ENCODE peak calls at places on chromosomes 2 and 18, in seven cellular contexts. One of them, this sample, is unnamed.

GRCh38 chr2:101205521-101205998 is 47.1 kb upstream of the CNOT11 start:
- DNase-seq in cardiac muscle cell: peak
- DNase-seq in posterior cingulate gyrus: peak
- DNase-seq in retinal pigment epithelial cell: peak
- DNase-seq in Calu3: peak
- DNase-seq in tibial artery: peak
- DNase-seq in effector memory CD8-positive, alpha-beta T cell: peak
- DNase-seq in this sample: peak

GRCh38 chr2:44955593-44956449 is 14.3 kb downstream of the SIX3 start:
- DNase-seq in effector memory CD8-positive, alpha-beta T cell: peak
- DNase-seq in cardiac muscle cell: peak
- DNase-seq in posterior cingulate gyrus: peak
- DNase-seq in retinal pigment epithelial cell: no peak
- DNase-seq in tibial artery: peak
- DNase-seq in Calu3: peak
- DNase-seq in this sample: no peak

GRCh38 chr18:4854664-4855063 is 342.4 kb downstream of the AKAIN1 start:
- DNase-seq in posterior cingulate gyrus: no peak
- DNase-seq in tibial artery: no peak
- DNase-seq in effector memory CD8-positive, alpha-beta T cell: no peak
- DNase-seq in retinal pigment epithelial cell: no peak
- DNase-seq in cardiac muscle cell: no peak
- DNase-seq in Calu3: no peak
- DNase-seq in this sample: no peak

GRCh38 chr2:215430528-215431187 is 5.2 kb downstream of the FN1 start:
- DNase-seq in posterior cingulate gyrus: no peak
- DNase-seq in retinal pigment epithelial cell: no peak
- DNase-seq in cardiac muscle cell: peak
- DNase-seq in tibial artery: no peak
- DNase-seq in Calu3: no peak
- DNase-seq in effector memory CD8-positive, alpha-beta T cell: no peak
- DNase-seq in this sample: no peak

GRCh38 chr18:27803957-27804356 is 373.0 kb downstream of the CDH2 start:
- DNase-seq in Calu3: no peak
- DNase-seq in effector memory CD8-positive, alpha-beta T cell: no peak
- DNase-seq in tibial artery: no peak
- DNase-seq in cardiac muscle cell: no peak
- DNase-seq in posterior cingulate gyrus: no peak
- DNase-seq in retinal pigment epithelial cell: no peak
- DNase-seq in this sample: no peak

GRCh38 chr2:201357216-201357615 is at the start of gene FLACC1:
- DNase-seq in Calu3: peak
- DNase-seq in effector memory CD8-positive, alpha-beta T cell: no peak
- DNase-seq in tibial artery: no peak
- DNase-seq in retinal pigment epithelial cell: peak
- DNase-seq in posterior cingulate gyrus: no peak
- DNase-seq in cardiac muscle cell: peak
- DNase-seq in this sample: peak

GRCh38 chr2:240394549-240394948 is 40.9 kb upstream of the GPC1 start:
- DNase-seq in Calu3: no peak
- DNase-seq in cardiac muscle cell: no peak
- DNase-seq in posterior cingulate gyrus: peak
- DNase-seq in tibial artery: peak
- DNase-seq in retinal pigment epithelial cell: no peak
- DNase-seq in effector memory CD8-positive, alpha-beta T cell: no peak
- DNase-seq in this sample: no peak

GRCh38 chr2:239595711-239596110 is 194.9 kb upstream of the HDAC4 start:
- DNase-seq in cardiac muscle cell: no peak
- DNase-seq in Calu3: no peak
- DNase-seq in tibial artery: no peak
- DNase-seq in posterior cingulate gyrus: no peak
- DNase-seq in retinal pigment epithelial cell: no peak
- DNase-seq in effector memory CD8-positive, alpha-beta T cell: no peak
- DNase-seq in this sample: no peak

GRCh38 chr2:224774735-224775134 is 58.6 kb upstream of the CCDC195 start:
- DNase-seq in Calu3: no peak
- DNase-seq in tibial artery: no peak
- DNase-seq in retinal pigment epithelial cell: no peak
- DNase-seq in cardiac muscle cell: no peak
- DNase-seq in effector memory CD8-positive, alpha-beta T cell: no peak
- DNase-seq in posterior cingulate gyrus: no peak
- DNase-seq in this sample: no peak

GRCh38 chr2:119838179-119838578 is 78.5 kb downstream of the PTPN4 start:
- DNase-seq in cardiac muscle cell: no peak
- DNase-seq in effector memory CD8-positive, alpha-beta T cell: no peak
- DNase-seq in retinal pigment epithelial cell: no peak
- DNase-seq in Calu3: peak
- DNase-seq in posterior cingulate gyrus: no peak
- DNase-seq in tibial artery: no peak
- DNase-seq in this sample: no peak

GRCh38 chr2:132424526-132425121 is 8.0 kb downstream of the GPR39 start:
- DNase-seq in posterior cingulate gyrus: no peak
- DNase-seq in retinal pigment epithelial cell: no peak
- DNase-seq in effector memory CD8-positive, alpha-beta T cell: no peak
- DNase-seq in cardiac muscle cell: peak
- DNase-seq in tibial artery: no peak
- DNase-seq in Calu3: no peak
- DNase-seq in this sample: peak

GRCh38 chr2:10847008-10847407 is 34.4 kb upstream of the PDIA6 start:
- DNase-seq in tibial artery: no peak
- DNase-seq in retinal pigment epithelial cell: no peak
- DNase-seq in effector memory CD8-positive, alpha-beta T cell: no peak
- DNase-seq in cardiac muscle cell: no peak
- DNase-seq in Calu3: no peak
- DNase-seq in posterior cingulate gyrus: no peak
- DNase-seq in this sample: no peak

GRCh38 chr18:58866261-58867232 is 1.9 kb downstream of the ZNF532 start:
- DNase-seq in posterior cingulate gyrus: peak
- DNase-seq in effector memory CD8-positive, alpha-beta T cell: no peak
- DNase-seq in tibial artery: no peak
- DNase-seq in retinal pigment epithelial cell: no peak
- DNase-seq in cardiac muscle cell: no peak
- DNase-seq in Calu3: no peak
- DNase-seq in this sample: no peak

GRCh38 chr2:102704531-102704930 is 57.3 kb upstream of the TMEM182 start:
- DNase-seq in effector memory CD8-positive, alpha-beta T cell: no peak
- DNase-seq in retinal pigment epithelial cell: no peak
- DNase-seq in posterior cingulate gyrus: no peak
- DNase-seq in tibial artery: no peak
- DNase-seq in Calu3: no peak
- DNase-seq in cardiac muscle cell: no peak
- DNase-seq in this sample: no peak

GRCh38 chr2:20953146-20953824 is 90.6 kb downstream of the APOB start:
- DNase-seq in retinal pigment epithelial cell: no peak
- DNase-seq in cardiac muscle cell: no peak
- DNase-seq in posterior cingulate gyrus: no peak
- DNase-seq in Calu3: peak
- DNase-seq in effector memory CD8-positive, alpha-beta T cell: no peak
- DNase-seq in tibial artery: no peak
- DNase-seq in this sample: no peak

GRCh38 chr2:178910005-178910404 is 102.8 kb upstream of the TTN start:
- DNase-seq in retinal pigment epithelial cell: no peak
- DNase-seq in tibial artery: no peak
- DNase-seq in effector memory CD8-positive, alpha-beta T cell: no peak
- DNase-seq in Calu3: no peak
- DNase-seq in posterior cingulate gyrus: no peak
- DNase-seq in cardiac muscle cell: no peak
- DNase-seq in this sample: no peak

GRCh38 chr2:774436-774835 is 97.2 kb upstream of the TMEM18 start:
- DNase-seq in cardiac muscle cell: no peak
- DNase-seq in effector memory CD8-positive, alpha-beta T cell: no peak
- DNase-seq in Calu3: no peak
- DNase-seq in posterior cingulate gyrus: no peak
- DNase-seq in retinal pigment epithelial cell: no peak
- DNase-seq in tibial artery: no peak
- DNase-seq in this sample: no peak

GRCh38 chr2:226934546-226935243 is 98.8 kb downstream of the RHBDD1 start:
- DNase-seq in Calu3: no peak
- DNase-seq in effector memory CD8-positive, alpha-beta T cell: no peak
- DNase-seq in posterior cingulate gyrus: no peak
- DNase-seq in retinal pigment epithelial cell: no peak
- DNase-seq in cardiac muscle cell: peak
- DNase-seq in tibial artery: no peak
- DNase-seq in this sample: no peak

GRCh38 chr2:85981579-85982247 is 92.9 kb upstream of the ST3GAL5 start:
- DNase-seq in cardiac muscle cell: no peak
- DNase-seq in Calu3: no peak
- DNase-seq in tibial artery: no peak
- DNase-seq in posterior cingulate gyrus: no peak
- DNase-seq in effector memory CD8-positive, alpha-beta T cell: no peak
- DNase-seq in retinal pigment epithelial cell: no peak
- DNase-seq in this sample: no peak

GRCh38 chr2:199136241-199136640 is 321.5 kb downstream of the SATB2 start:
- DNase-seq in cardiac muscle cell: no peak
- DNase-seq in retinal pigment epithelial cell: no peak
- DNase-seq in tibial artery: no peak
- DNase-seq in effector memory CD8-positive, alpha-beta T cell: no peak
- DNase-seq in posterior cingulate gyrus: no peak
- DNase-seq in Calu3: no peak
- DNase-seq in this sample: no peak

GRCh38 chr2:100799701-100800100 is 20.2 kb upstream of the NPAS2 start:
- DNase-seq in Calu3: no peak
- DNase-seq in tibial artery: no peak
- DNase-seq in cardiac muscle cell: no peak
- DNase-seq in posterior cingulate gyrus: no peak
- DNase-seq in retinal pigment epithelial cell: no peak
- DNase-seq in effector memory CD8-positive, alpha-beta T cell: no peak
- DNase-seq in this sample: no peak

GRCh38 chr2:8352989-8353388 is 328.9 kb upstream of the ID2 start:
- DNase-seq in cardiac muscle cell: no peak
- DNase-seq in Calu3: no peak
- DNase-seq in retinal pigment epithelial cell: no peak
- DNase-seq in posterior cingulate gyrus: no peak
- DNase-seq in tibial artery: no peak
- DNase-seq in effector memory CD8-positive, alpha-beta T cell: no peak
- DNase-seq in this sample: no peak

GRCh38 chr2:241534293-241534692 is 24.3 kb upstream of the BOK start:
- DNase-seq in tibial artery: no peak
- DNase-seq in retinal pigment epithelial cell: no peak
- DNase-seq in cardiac muscle cell: no peak
- DNase-seq in Calu3: no peak
- DNase-seq in posterior cingulate gyrus: no peak
- DNase-seq in effector memory CD8-positive, alpha-beta T cell: no peak
- DNase-seq in this sample: no peak

GRCh38 chr2:8606649-8607550 is 75.0 kb upstream of the ID2 start:
- DNase-seq in cardiac muscle cell: no peak
- DNase-seq in retinal pigment epithelial cell: no peak
- DNase-seq in tibial artery: no peak
- DNase-seq in Calu3: no peak
- DNase-seq in posterior cingulate gyrus: no peak
- DNase-seq in effector memory CD8-positive, alpha-beta T cell: no peak
- DNase-seq in this sample: no peak

GRCh38 chr2:136422512-136422911 is 304.6 kb upstream of the CXCR4 start:
- DNase-seq in Calu3: no peak
- DNase-seq in tibial artery: no peak
- DNase-seq in retinal pigment epithelial cell: no peak
- DNase-seq in effector memory CD8-positive, alpha-beta T cell: no peak
- DNase-seq in posterior cingulate gyrus: no peak
- DNase-seq in cardiac muscle cell: no peak
- DNase-seq in this sample: no peak

GRCh38 chr2:128492966-128493811 is 174.5 kb upstream of the HS6ST1 start:
- DNase-seq in tibial artery: no peak
- DNase-seq in posterior cingulate gyrus: no peak
- DNase-seq in Calu3: no peak
- DNase-seq in retinal pigment epithelial cell: no peak
- DNase-seq in effector memory CD8-positive, alpha-beta T cell: no peak
- DNase-seq in cardiac muscle cell: no peak
- DNase-seq in this sample: no peak

GRCh38 chr2:178512491-178512890 is 32.2 kb downstream of the PLEKHA3 start:
- DNase-seq in tibial artery: no peak
- DNase-seq in posterior cingulate gyrus: no peak
- DNase-seq in cardiac muscle cell: no peak
- DNase-seq in effector memory CD8-positive, alpha-beta T cell: no peak
- DNase-seq in retinal pigment epithelial cell: no peak
- DNase-seq in Calu3: no peak
- DNase-seq in this sample: peak

GRCh38 chr2:109479804-109480203 is 134.0 kb downstream of the SEPTIN10 start:
- DNase-seq in cardiac muscle cell: no peak
- DNase-seq in retinal pigment epithelial cell: no peak
- DNase-seq in effector memory CD8-positive, alpha-beta T cell: no peak
- DNase-seq in Calu3: no peak
- DNase-seq in tibial artery: no peak
- DNase-seq in posterior cingulate gyrus: no peak
- DNase-seq in this sample: no peak

GRCh38 chr18:26022585-26022984 is 67.8 kb downstream of the SS18 start:
- DNase-seq in tibial artery: no peak
- DNase-seq in effector memory CD8-positive, alpha-beta T cell: no peak
- DNase-seq in Calu3: no peak
- DNase-seq in cardiac muscle cell: no peak
- DNase-seq in retinal pigment epithelial cell: peak
- DNase-seq in posterior cingulate gyrus: no peak
- DNase-seq in this sample: no peak

GRCh38 chr18:8898990-8899389 is 193.6 kb downstream of the MTCL1 start:
- DNase-seq in cardiac muscle cell: no peak
- DNase-seq in tibial artery: no peak
- DNase-seq in retinal pigment epithelial cell: no peak
- DNase-seq in effector memory CD8-positive, alpha-beta T cell: no peak
- DNase-seq in Calu3: peak
- DNase-seq in posterior cingulate gyrus: no peak
- DNase-seq in this sample: no peak

GRCh38 chr2:162111958-162112850 is 38.2 kb upstream of the DPP4 start:
- DNase-seq in posterior cingulate gyrus: no peak
- DNase-seq in Calu3: no peak
- DNase-seq in tibial artery: no peak
- DNase-seq in retinal pigment epithelial cell: no peak
- DNase-seq in effector memory CD8-positive, alpha-beta T cell: no peak
- DNase-seq in cardiac muscle cell: peak
- DNase-seq in this sample: no peak

GRCh38 chr2:100643906-100644501 is 81.2 kb downstream of the PDCL3 start:
- DNase-seq in tibial artery: no peak
- DNase-seq in cardiac muscle cell: no peak
- DNase-seq in Calu3: no peak
- DNase-seq in effector memory CD8-positive, alpha-beta T cell: peak
- DNase-seq in posterior cingulate gyrus: no peak
- DNase-seq in retinal pigment epithelial cell: no peak
- DNase-seq in this sample: no peak

GRCh38 chr2:141968377-141968920 is 162.4 kb downstream of the LRP1B start:
- DNase-seq in effector memory CD8-positive, alpha-beta T cell: no peak
- DNase-seq in tibial artery: no peak
- DNase-seq in Calu3: no peak
- DNase-seq in retinal pigment epithelial cell: peak
- DNase-seq in cardiac muscle cell: no peak
- DNase-seq in posterior cingulate gyrus: no peak
- DNase-seq in this sample: no peak

This sample was measured in epithelial cell of proximal tubule.